ENCODE peak calls at places on chromosomes 6 and 20, in five cellular contexts. One of them, this sample, is unnamed.

GRCh38 chr20:25058797-25059486 is 1.0 kb upstream of the ACSS1 start:
- DNase-seq in M059J: peak; percentile 18
- DNase-seq in glutamatergic neuron: no peak
- DNase-seq in prostate gland: peak; percentile 42
- DNase-seq in GM12891: no peak
- DNase-seq in this sample: no peak

GRCh38 chr20:61668064-61668463 is 397.6 kb downstream of the TAF4 start:
- DNase-seq in M059J: no peak
- DNase-seq in glutamatergic neuron: no peak
- DNase-seq in prostate gland: no peak
- DNase-seq in GM12891: no peak
- DNase-seq in this sample: no peak

GRCh38 chr6:163667372-163668060 is 253.0 kb downstream of the QKI start:
- DNase-seq in M059J: peak; percentile 44
- DNase-seq in glutamatergic neuron: no peak
- DNase-seq in prostate gland: no peak
- DNase-seq in GM12891: peak; percentile 68
- DNase-seq in this sample: no peak

GRCh38 chr6:115729036-115729435 is 331.7 kb downstream of the FRK start:
- DNase-seq in M059J: peak; percentile 90
- DNase-seq in glutamatergic neuron: peak; percentile 16
- DNase-seq in prostate gland: no peak
- DNase-seq in GM12891: no peak
- DNase-seq in this sample: no peak

GRCh38 chr6:19427548-19427947 is 409.6 kb upstream of the ID4 start:
- DNase-seq in M059J: no peak
- DNase-seq in glutamatergic neuron: no peak
- DNase-seq in prostate gland: no peak
- DNase-seq in GM12891: no peak
- DNase-seq in this sample: no peak

GRCh38 chr6:104784884-104785283 is 74.8 kb downstream of the HACE1 start:
- DNase-seq in M059J: peak; percentile 9
- DNase-seq in glutamatergic neuron: no peak
- DNase-seq in prostate gland: no peak
- DNase-seq in GM12891: no peak
- DNase-seq in this sample: no peak

GRCh38 chr6:21900730-21901129 is 307.2 kb downstream of the SOX4 start:
- DNase-seq in M059J: peak; percentile 93
- DNase-seq in glutamatergic neuron: no peak
- DNase-seq in prostate gland: no peak
- DNase-seq in GM12891: no peak
- DNase-seq in this sample: no peak

GRCh38 chr6:127022297-127022696 is 96.2 kb upstream of the RSPO3 start:
- DNase-seq in M059J: peak; percentile 18
- DNase-seq in glutamatergic neuron: peak; percentile 15
- DNase-seq in prostate gland: peak; percentile 15
- DNase-seq in GM12891: no peak
- DNase-seq in this sample: no peak

GRCh38 chr20:46683939-46684750 is 5.1 kb downstream of the TP53RK start:
- DNase-seq in M059J: no peak
- DNase-seq in glutamatergic neuron: peak; percentile 60
- DNase-seq in prostate gland: peak; percentile 85
- DNase-seq in GM12891: no peak
- DNase-seq in this sample: peak; percentile 67

GRCh38 chr20:49747707-49748524 is 34.2 kb upstream of the B4GALT5 start:
- DNase-seq in M059J: peak; percentile 54
- DNase-seq in glutamatergic neuron: no peak
- DNase-seq in prostate gland: peak; percentile 80
- DNase-seq in GM12891: no peak
- DNase-seq in this sample: no peak

GRCh38 chr20:24985802-24986201 is 6.7 kb downstream of the APMAP start:
- DNase-seq in M059J: no peak
- DNase-seq in glutamatergic neuron: no peak
- DNase-seq in prostate gland: no peak
- DNase-seq in GM12891: no peak
- DNase-seq in this sample: no peak

GRCh38 chr20:36802326-36803223 is 29.0 kb upstream of the DSN1 start:
- DNase-seq in M059J: peak; percentile 60
- DNase-seq in glutamatergic neuron: no peak
- DNase-seq in prostate gland: no peak
- DNase-seq in GM12891: no peak
- DNase-seq in this sample: no peak